ENCODE peak calls at places on chromosomes 5 and 9, in ten cellular contexts. One of them, this sample, is unnamed.
A peak's percentile ranks its signal among the peaks of the same experiment; 100 is the strongest.

GRCh38 chr5:139377226-139377625 is 5.9 kb downstream of the SLC23A1 start:
- DNase-seq in esophagus muscularis mucosa: no peak
- DNase-seq in tibial nerve: no peak
- DNase-seq in ovary: peak; percentile 8
- DNase-seq in body of pancreas: no peak
- DNase-seq in stomach: no peak
- DNase-seq in upper lobe of left lung: no peak
- DNase-seq in IMR-90: no peak
- DNase-seq in heart left ventricle: no peak
- DNase-seq in adrenal gland: no peak
- DNase-seq in this sample: peak; percentile 58

GRCh38 chr5:163915481-163915961 is 410.1 kb downstream of the MAT2B start:
- DNase-seq in esophagus muscularis mucosa: no peak
- DNase-seq in tibial nerve: no peak
- DNase-seq in ovary: no peak
- DNase-seq in body of pancreas: no peak
- DNase-seq in stomach: no peak
- DNase-seq in upper lobe of left lung: peak; percentile 3
- DNase-seq in IMR-90: peak; percentile 57
- DNase-seq in heart left ventricle: no peak
- DNase-seq in adrenal gland: no peak
- DNase-seq in this sample: no peak

GRCh38 chr9:136690104-136690840 is 3.0 kb upstream of the AGPAT2 start:
- DNase-seq in esophagus muscularis mucosa: no peak
- DNase-seq in tibial nerve: no peak
- DNase-seq in ovary: no peak
- DNase-seq in body of pancreas: no peak
- DNase-seq in stomach: no peak
- DNase-seq in upper lobe of left lung: peak; percentile 76
- DNase-seq in IMR-90: no peak
- DNase-seq in heart left ventricle: peak; percentile 92
- DNase-seq in adrenal gland: no peak
- DNase-seq in this sample: no peak

GRCh38 chr5:670396-671270 is 22.5 kb downstream of the TPPP start:
- DNase-seq in esophagus muscularis mucosa: no peak
- DNase-seq in tibial nerve: no peak
- DNase-seq in ovary: no peak
- DNase-seq in body of pancreas: no peak
- DNase-seq in stomach: no peak
- DNase-seq in upper lobe of left lung: peak; percentile 73
- DNase-seq in IMR-90: no peak
- DNase-seq in heart left ventricle: no peak
- DNase-seq in adrenal gland: peak; percentile 15
- DNase-seq in this sample: peak; percentile 86

GRCh38 chr5:147568710-147569109 is 58.8 kb upstream of the DPYSL3 start:
- DNase-seq in esophagus muscularis mucosa: no peak
- DNase-seq in tibial nerve: no peak
- DNase-seq in ovary: no peak
- DNase-seq in body of pancreas: no peak
- DNase-seq in stomach: no peak
- DNase-seq in upper lobe of left lung: no peak
- DNase-seq in IMR-90: no peak
- DNase-seq in heart left ventricle: no peak
- DNase-seq in adrenal gland: no peak
- DNase-seq in this sample: no peak

GRCh38 chr5:13249854-13250253 is 694.6 kb downstream of the DNAH5 start:
- DNase-seq in esophagus muscularis mucosa: no peak
- DNase-seq in tibial nerve: no peak
- DNase-seq in ovary: no peak
- DNase-seq in body of pancreas: no peak
- DNase-seq in stomach: no peak
- DNase-seq in upper lobe of left lung: no peak
- DNase-seq in IMR-90: no peak
- DNase-seq in heart left ventricle: no peak
- DNase-seq in adrenal gland: no peak
- DNase-seq in this sample: no peak

GRCh38 chr9:122129969-122130368 is 29.6 kb downstream of the NDUFA8 start:
- DNase-seq in esophagus muscularis mucosa: no peak
- DNase-seq in tibial nerve: no peak
- DNase-seq in ovary: no peak
- DNase-seq in body of pancreas: no peak
- DNase-seq in stomach: no peak
- DNase-seq in upper lobe of left lung: no peak
- DNase-seq in IMR-90: no peak
- DNase-seq in heart left ventricle: no peak
- DNase-seq in adrenal gland: no peak
- DNase-seq in this sample: no peak

GRCh38 chr5:25744908-25745307 is 1100.1 kb upstream of the CDH10 start:
- DNase-seq in esophagus muscularis mucosa: no peak
- DNase-seq in tibial nerve: no peak
- DNase-seq in ovary: no peak
- DNase-seq in body of pancreas: no peak
- DNase-seq in stomach: no peak
- DNase-seq in upper lobe of left lung: no peak
- DNase-seq in IMR-90: no peak
- DNase-seq in heart left ventricle: no peak
- DNase-seq in adrenal gland: no peak
- DNase-seq in this sample: no peak

GRCh38 chr9:35923927-35924763 is 14.9 kb downstream of the SPAAR start:
- DNase-seq in esophagus muscularis mucosa: no peak
- DNase-seq in tibial nerve: no peak
- DNase-seq in ovary: no peak
- DNase-seq in body of pancreas: no peak
- DNase-seq in stomach: no peak
- DNase-seq in upper lobe of left lung: no peak
- DNase-seq in IMR-90: peak; percentile 96
- DNase-seq in heart left ventricle: no peak
- DNase-seq in adrenal gland: peak; percentile 25
- DNase-seq in this sample: no peak

DNA sequence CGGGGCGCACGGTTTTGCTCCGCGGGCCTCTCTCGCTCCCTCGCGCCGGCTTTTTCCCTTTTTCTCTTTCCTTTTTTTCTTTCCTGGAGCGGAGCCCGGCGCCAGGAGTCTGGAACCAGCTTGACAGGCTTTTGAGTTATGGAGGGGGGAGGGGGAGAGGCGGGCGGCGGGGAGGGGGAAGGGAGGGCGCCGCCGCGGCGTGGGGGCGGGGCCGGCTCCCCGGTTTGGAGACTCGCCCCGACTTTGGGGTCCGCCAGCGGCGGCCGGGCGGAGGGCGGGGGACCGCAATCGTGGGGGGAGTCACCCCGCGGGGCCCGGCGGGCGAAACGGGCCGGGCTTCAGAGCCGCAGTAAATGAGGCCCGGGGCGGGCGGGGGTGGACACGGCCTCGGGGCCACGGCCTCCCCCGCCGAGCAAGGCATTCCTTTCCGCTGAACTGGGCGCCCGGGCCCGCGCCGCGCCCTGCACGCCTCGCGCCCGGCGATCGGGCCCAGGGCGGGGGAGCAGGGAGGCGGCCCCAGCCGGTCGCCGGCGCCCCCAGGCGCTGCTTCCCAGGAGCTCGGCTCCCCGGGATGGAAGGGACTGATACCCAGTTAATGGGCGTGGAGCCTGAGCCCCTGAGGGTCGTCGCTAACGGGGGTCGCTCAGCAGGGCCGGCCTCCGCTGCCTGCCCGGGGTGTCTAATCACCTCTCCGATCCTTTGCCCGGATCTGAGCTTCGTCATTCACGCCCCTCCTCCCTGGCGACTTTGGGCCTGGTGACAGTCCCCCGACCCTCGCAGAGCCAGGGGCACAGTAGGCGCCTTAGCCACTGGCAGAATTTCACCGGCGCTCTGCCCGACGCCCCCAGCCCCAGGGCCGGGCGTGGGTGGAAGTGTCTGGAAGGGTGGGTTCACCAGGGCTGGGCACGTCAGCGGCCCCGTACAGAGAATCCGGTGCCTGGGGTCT is 138.1 kb downstream of the C9orf50 start:
- DNase-seq in esophagus muscularis mucosa: peak; percentile 97
- DNase-seq in tibial nerve: peak; percentile 89
- DNase-seq in ovary: peak; percentile 98
- DNase-seq in body of pancreas: peak; percentile 93
- DNase-seq in stomach: peak; percentile 92
- DNase-seq in upper lobe of left lung: peak; percentile 95
- DNase-seq in IMR-90: peak; percentile 84
- DNase-seq in heart left ventricle: peak; percentile 88
- DNase-seq in adrenal gland: peak; percentile 93
- DNase-seq in this sample: peak; percentile 87
- TF ChIP-seq POLR2A in esophagus muscularis mucosa: no peak
- TF ChIP-seq POLR2A in tibial nerve: peak; percentile 15
- TF ChIP-seq POLR2A in ovary: peak; percentile 51
- TF ChIP-seq POLR2A in body of pancreas: peak; percentile 34
- TF ChIP-seq POLR2A in stomach: no peak
- TF ChIP-seq POLR2A in upper lobe of left lung: no peak
- TF ChIP-seq POLR2A in IMR-90: peak; percentile 30
- TF ChIP-seq POLR2A in heart left ventricle: no peak
- TF ChIP-seq POLR2A in adrenal gland: peak; percentile 30
- TF ChIP-seq POLR2A in this sample: no peak

GRCh38 chr5:54523534-54523933 is 6.0 kb downstream of the SNX18 start:
- DNase-seq in esophagus muscularis mucosa: no peak
- DNase-seq in tibial nerve: no peak
- DNase-seq in ovary: no peak
- DNase-seq in body of pancreas: no peak
- DNase-seq in stomach: no peak
- DNase-seq in upper lobe of left lung: no peak
- DNase-seq in IMR-90: no peak
- DNase-seq in heart left ventricle: no peak
- DNase-seq in adrenal gland: no peak
- DNase-seq in this sample: no peak

GRCh38 chr5:54525692-54526091 is 8.1 kb downstream of the SNX18 start:
- DNase-seq in esophagus muscularis mucosa: no peak
- DNase-seq in tibial nerve: no peak
- DNase-seq in ovary: no peak
- DNase-seq in body of pancreas: no peak
- DNase-seq in stomach: no peak
- DNase-seq in upper lobe of left lung: no peak
- DNase-seq in IMR-90: no peak
- DNase-seq in heart left ventricle: no peak
- DNase-seq in adrenal gland: no peak
- DNase-seq in this sample: no peak

GRCh38 chr5:54525226-54525625 is 7.7 kb downstream of the SNX18 start:
- DNase-seq in esophagus muscularis mucosa: no peak
- DNase-seq in tibial nerve: no peak
- DNase-seq in ovary: no peak
- DNase-seq in body of pancreas: no peak
- DNase-seq in stomach: no peak
- DNase-seq in upper lobe of left lung: no peak
- DNase-seq in IMR-90: no peak
- DNase-seq in heart left ventricle: no peak
- DNase-seq in adrenal gland: no peak
- DNase-seq in this sample: no peak

GRCh38 chr5:54524082-54524481 is 6.5 kb downstream of the SNX18 start:
- DNase-seq in esophagus muscularis mucosa: no peak
- DNase-seq in tibial nerve: no peak
- DNase-seq in ovary: no peak
- DNase-seq in body of pancreas: no peak
- DNase-seq in stomach: no peak
- DNase-seq in upper lobe of left lung: no peak
- DNase-seq in IMR-90: no peak
- DNase-seq in heart left ventricle: no peak
- DNase-seq in adrenal gland: no peak
- DNase-seq in this sample: no peak

DNA sequence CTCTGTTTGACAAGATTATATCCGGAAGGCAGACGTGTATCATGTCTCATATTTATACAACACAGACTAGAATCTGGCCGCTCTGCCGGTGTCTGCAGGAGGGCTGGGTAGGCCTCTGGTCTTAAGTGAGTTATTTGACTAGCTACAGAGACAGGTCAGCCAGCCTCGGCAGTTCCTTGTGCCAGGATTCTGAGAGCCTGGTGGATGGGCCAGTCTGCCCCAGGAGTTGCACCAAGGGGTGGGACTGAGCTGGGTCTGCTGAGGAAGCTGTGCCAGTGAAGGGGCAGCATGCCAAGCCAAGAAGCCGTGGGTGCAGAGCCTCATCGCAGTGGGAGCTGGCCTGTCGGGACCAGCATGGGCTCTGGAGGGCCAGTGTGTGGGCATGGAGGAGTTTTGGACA is 7.1 kb downstream of the SNX18 start:
- DNase-seq in esophagus muscularis mucosa: peak; percentile 91
- DNase-seq in tibial nerve: no peak
- DNase-seq in ovary: peak; percentile 57
- DNase-seq in body of pancreas: peak; percentile 45
- DNase-seq in stomach: peak; percentile 50
- DNase-seq in upper lobe of left lung: peak; percentile 45
- DNase-seq in IMR-90: no peak
- DNase-seq in heart left ventricle: peak; percentile 61
- DNase-seq in adrenal gland: peak; percentile 47
- DNase-seq in this sample: no peak
- H3K4me3 ChIP-seq in esophagus muscularis mucosa: peak overlapping the region; percentile 7
- H3K4me3 ChIP-seq in tibial nerve: no peak overlapping the region
- H3K4me3 ChIP-seq in ovary: peak overlapping the region; percentile 6
- H3K4me3 ChIP-seq in body of pancreas: no peak overlapping the region
- H3K4me3 ChIP-seq in stomach: peak overlapping the region; percentile 96
- H3K4me3 ChIP-seq in upper lobe of left lung: no peak overlapping the region
- H3K4me3 ChIP-seq in IMR-90: peak overlapping the region; percentile 15
- H3K4me3 ChIP-seq in heart left ventricle: peak overlapping the region; percentile 7
- H3K4me3 ChIP-seq in adrenal gland: no peak overlapping the region
- H3K4me3 ChIP-seq in this sample: no peak overlapping the region

DNA sequence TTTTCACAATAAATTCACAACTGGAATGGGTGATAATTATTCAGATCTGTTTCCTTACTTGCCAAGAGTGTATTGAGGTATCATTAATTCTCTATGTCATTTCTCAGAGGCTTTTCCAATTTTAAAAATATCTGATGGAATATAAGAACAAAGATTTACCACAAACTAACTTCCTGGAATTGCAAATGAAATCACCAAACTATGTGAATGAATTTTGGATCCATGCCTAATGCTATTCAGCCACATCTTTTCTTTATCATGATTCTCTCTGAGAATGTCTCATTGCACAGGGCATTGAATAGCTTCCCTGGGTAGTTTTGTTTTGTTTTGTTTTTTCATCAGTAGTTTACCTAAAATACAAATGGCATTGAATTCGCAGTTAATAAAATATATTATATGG is 146.9 kb upstream of the FBN2 start:
- DNase-seq in esophagus muscularis mucosa: no peak
- DNase-seq in tibial nerve: no peak
- DNase-seq in ovary: no peak
- DNase-seq in body of pancreas: no peak
- DNase-seq in stomach: no peak
- DNase-seq in upper lobe of left lung: no peak
- DNase-seq in IMR-90: peak; percentile 25
- DNase-seq in heart left ventricle: no peak
- DNase-seq in adrenal gland: no peak
- DNase-seq in this sample: no peak
- TF ChIP-seq CTCF in esophagus muscularis mucosa: no peak
- TF ChIP-seq CTCF in tibial nerve: no peak
- TF ChIP-seq CTCF in ovary: no peak
- TF ChIP-seq CTCF in body of pancreas: no peak
- TF ChIP-seq CTCF in stomach: no peak
- TF ChIP-seq CTCF in upper lobe of left lung: no peak
- TF ChIP-seq CTCF in IMR-90: no peak
- TF ChIP-seq CTCF in heart left ventricle: no peak
- TF ChIP-seq CTCF in adrenal gland: no peak
- TF ChIP-seq CTCF in this sample: no peak

GRCh38 chr9:37036237-37037136 is 2.4 kb upstream of the PAX5 start:
- DNase-seq in esophagus muscularis mucosa: no peak
- DNase-seq in tibial nerve: no peak
- DNase-seq in ovary: no peak
- DNase-seq in body of pancreas: peak; percentile 49
- DNase-seq in stomach: peak; percentile 58
- DNase-seq in upper lobe of left lung: peak; percentile 87
- DNase-seq in IMR-90: peak; percentile 12
- DNase-seq in heart left ventricle: peak; percentile 42
- DNase-seq in adrenal gland: peak; percentile 47
- DNase-seq in this sample: peak; percentile 87
- TF ChIP-seq POLR2A in esophagus muscularis mucosa: no peak
- TF ChIP-seq POLR2A in tibial nerve: no peak
- TF ChIP-seq POLR2A in ovary: no peak
- TF ChIP-seq POLR2A in body of pancreas: no peak
- TF ChIP-seq POLR2A in stomach: no peak
- TF ChIP-seq POLR2A in upper lobe of left lung: no peak
- TF ChIP-seq POLR2A in IMR-90: no peak
- TF ChIP-seq POLR2A in heart left ventricle: no peak
- TF ChIP-seq POLR2A in adrenal gland: no peak
- TF ChIP-seq POLR2A in this sample: no peak